ENCODE peak calls at places on chromosomes 6 and 20, in four cellular contexts. W is AG20443; Y is activated T-cell treated with anti-CD3 and anti-CD28 coated beads, Interleukin-2, amount 50 U/mL, for 72 hours; F is cardiac muscle cell. C is an unnamed sample.

GRCh38 chr6:118810420-118811027 is 83.4 kb upstream of the ASF1A start:
- DNase-seq in W (no peak), Y (peak; percentile 72), F (no peak), C (no peak)

GRCh38 chr20:46195264-46196038 is 77.3 kb downstream of the CD40 start:
- DNase-seq in W (no peak), Y (no peak), F (no peak), C (no peak)

GRCh38 chr6:132584698-132585097 is 4.8 kb downstream of the TAAR5 start:
- DNase-seq in W (no peak), Y (no peak), F (no peak), C (no peak)

GRCh38 chr6:36839819-36840379 is 655 bp upstream of the CPNE5 start:
- DNase-seq in W (peak; percentile 79), Y (peak; percentile 43), F (peak; percentile 73), C (peak; percentile 18)

GRCh38 chr20:10369723-10370090 is 64.3 kb downstream of the MKKS start:
- DNase-seq in W (no peak), Y (no peak), F (no peak), C (no peak)

GRCh38 chr6:15063253-15063853 is 182.5 kb upstream of the JARID2 start:
- DNase-seq in W (no peak), Y (no peak), F (no peak), C (no peak)

GRCh38 chr6:139540276-139540675 is 165.8 kb upstream of the CITED2 start:
- DNase-seq in W (peak; percentile 75), Y (peak; percentile 77), F (no peak), C (no peak)

GRCh38 chr20:3590164-3590563 is 73.0 kb downstream of the GFRA4 start:
- DNase-seq in W (no peak), Y (no peak), F (no peak), C (no peak)

GRCh38 chr6:121260651-121261102 is 73.6 kb downstream of the TBC1D32 start:
- DNase-seq in W (peak; percentile 5), Y (no peak), F (no peak), C (no peak)

GRCh38 chr6:72522735-72523141 is 99.1 kb upstream of the KCNQ5 start:
- DNase-seq in W (no peak), Y (peak; percentile 21), F (no peak), C (no peak)

GRCh38 chr6:83368582-83368981 is 62.3 kb downstream of the ME1 start:
- DNase-seq in W (no peak), Y (no peak), F (no peak), C (no peak)

GRCh38 chr6:34723203-34723602 is 26.6 kb upstream of the ILRUN start:
- DNase-seq in W (no peak), Y (no peak), F (no peak), C (no peak)